ENCODE peak calls at places on chromosomes 5 and 9, in five cellular contexts. J, X, I, M and E are unnamed samples.
A peak's percentile ranks its signal among the peaks of the same experiment; 100 is the strongest.

GRCh38 chr5:40490464-40491083 is 189.1 kb upstream of the PTGER4 start:
- DNase-seq in M (no peak), J (peak; percentile 12), X (no peak), I (no peak), E (no peak)

GRCh38 chr9:19336166-19336565 is 43.9 kb downstream of the RPS6 start:
- DNase-seq in M (no peak), X (no peak), J (no peak), I (no peak), E (no peak)

GRCh38 chr9:9625248-9625647 is 987.6 kb downstream of the PTPRD start:
- DNase-seq in X (no peak), M (no peak), I (no peak), J (no peak), E (no peak)

GRCh38 chr5:5188377-5189020 is 48.4 kb downstream of the ADAMTS16 start:
- DNase-seq in J (no peak), M (no peak), I (no peak), X (no peak), E (no peak)

GRCh38 chr9:80208662-80209061 is 636.9 kb downstream of the TLE4 start:
- DNase-seq in J (no peak), I (no peak), M (no peak), X (no peak), E (no peak)

GRCh38 chr9:365451-365850 is 150.8 kb downstream of the DOCK8 start:
- DNase-seq in I (no peak), J (no peak), X (no peak), M (no peak), E (no peak)

GRCh38 chr5:156498226-156498965 is 171.4 kb downstream of the SGCD start:
- DNase-seq in J (no peak), X (no peak), I (no peak), M (no peak), E (no peak)

GRCh38 chr9:125843646-125844045 is 96.5 kb downstream of the PBX3 start:
- DNase-seq in M (no peak), J (peak; percentile 64), I (no peak), X (no peak), E (peak; percentile 34)

GRCh38 chr9:18847576-18848275 is 185.3 kb downstream of the SAXO1 start:
- DNase-seq in I (no peak), J (no peak), X (no peak), M (no peak), E (no peak)

GRCh38 chr5:177489119-177489716 is 8.2 kb downstream of the PDLIM7 start:
- DNase-seq in X (no peak), M (no peak), I (peak; percentile 80), J (no peak), E (no peak)

GRCh38 chr9:37705787-37706186 is 47.8 kb upstream of the TRMT10B start:
- DNase-seq in I (no peak), J (no peak), X (no peak), M (no peak), E (no peak)

GRCh38 chr9:117734523-117735314 is 30.5 kb downstream of the TLR4 start:
- DNase-seq in I (no peak), X (peak; percentile 72), J (peak; percentile 64), M (no peak), E (peak; percentile 9)

GRCh38 chr5:144391044-144391443 is 220.4 kb downstream of the KCTD16 start:
- DNase-seq in I (no peak), M (no peak), J (no peak), X (no peak), E (no peak)

GRCh38 chr5:144394036-144394435 is 223.4 kb downstream of the KCTD16 start:
- DNase-seq in M (no peak), I (no peak), X (no peak), J (no peak), E (no peak)

GRCh38 chr5:144385597-144385996 is 214.9 kb downstream of the KCTD16 start:
- DNase-seq in M (no peak), X (no peak), I (no peak), J (no peak), E (no peak)

GRCh38 chr5:144386315-144386714 is 215.6 kb downstream of the KCTD16 start:
- DNase-seq in X (no peak), M (no peak), J (no peak), I (no peak), E (no peak)

GRCh38 chr5:144390133-144390532 is 219.5 kb downstream of the KCTD16 start:
- DNase-seq in I (peak; percentile 64), J (no peak), M (no peak), X (no peak), E (no peak)
- TF ChIP-seq CTCF in I (peak; percentile 74), J (peak; percentile 46), M (no peak), X (peak; percentile 30), E (peak; percentile 21)

DNA sequence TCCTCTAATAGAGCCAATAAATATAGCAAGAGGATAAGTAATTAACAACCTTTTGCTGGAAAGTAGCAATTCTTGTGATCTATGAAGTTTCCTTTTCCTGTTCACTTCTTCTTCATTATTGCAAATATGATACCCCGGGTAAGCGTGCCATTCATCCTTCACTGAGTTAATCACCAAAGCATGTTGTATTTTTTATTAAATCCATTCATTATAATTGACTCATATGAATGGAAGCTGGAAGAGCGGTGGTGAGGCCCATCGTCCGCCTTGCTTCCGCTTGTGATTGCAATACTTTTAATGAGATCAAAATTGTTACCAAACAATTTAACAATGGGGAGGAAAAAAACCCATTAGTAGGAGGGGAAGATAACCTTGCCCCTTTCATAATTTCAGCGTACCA is 39.2 kb downstream of the TTLL11 start:
- DNase-seq in X (peak; percentile 31), M (no peak), I (no peak), J (peak; percentile 80), E (peak; percentile 52)
- H3K4me3 ChIP-seq in X (no peak overlapping the region), M (no peak overlapping the region), I (no peak overlapping the region), J (no peak overlapping the region), E (no peak overlapping the region)

DNA sequence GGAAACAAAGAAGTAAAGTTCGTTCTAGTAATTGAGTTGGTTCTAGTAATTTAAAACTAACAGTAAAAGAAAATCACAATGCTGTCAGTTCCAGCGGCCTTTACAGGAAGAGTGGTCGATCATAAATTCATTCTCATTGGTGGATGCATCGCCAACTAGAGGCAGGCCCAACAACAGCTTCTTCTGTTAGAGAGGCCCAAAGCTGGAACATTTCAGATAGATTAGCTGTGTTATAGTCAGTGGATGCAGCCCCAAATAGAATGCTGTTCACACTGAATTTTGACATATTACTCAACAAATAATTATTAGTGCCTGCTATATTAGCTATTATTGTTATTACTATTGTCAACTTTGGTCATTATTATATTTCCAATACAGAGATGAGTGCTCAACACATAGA is 80.8 kb downstream of the ARRDC3 start:
- DNase-seq in J (no peak), I (no peak), M (no peak), X (no peak), E (no peak)
- TF ChIP-seq CTCF in J (peak; percentile 9), I (peak; percentile 55), M (no peak), X (no peak), E (peak; percentile 10)

GRCh38 chr9:22117511-22118388 is 108.6 kb upstream of the CDKN2B start:
- DNase-seq in I (peak; percentile 83), J (peak; percentile 90), X (no peak), M (no peak), E (peak; percentile 79)
- H3K4me3 ChIP-seq in I (no peak overlapping the region), J (no peak overlapping the region), X (no peak overlapping the region), M (no peak overlapping the region), E (no peak overlapping the region)

GRCh38 chr9:32350682-32351081 is 33.8 kb upstream of the ACO1 start:
- DNase-seq in I (no peak), J (peak; percentile 17), X (no peak), M (no peak), E (peak; percentile 28)
- TF ChIP-seq CTCF in I (peak; percentile 64), J (peak; percentile 6), X (no peak), M (peak; percentile 14), E (peak; percentile 26)

GRCh38 chr5:95958308-95959014 is 3.2 kb downstream of the ELL2 start:
- DNase-seq in I (no peak), X (no peak), M (no peak), J (peak; percentile 54), E (peak; percentile 56)

GRCh38 chr5:95959051-95959963 is 2.3 kb downstream of the ELL2 start:
- DNase-seq in J (peak; percentile 34), X (no peak), M (no peak), I (peak; percentile 78), E (peak; percentile 49)

GRCh38 chr5:95956900-95957293 is 4.8 kb downstream of the ELL2 start:
- DNase-seq in M (no peak), J (no peak), X (no peak), I (no peak), E (no peak)

GRCh38 chr5:95955996-95956899 is 5.4 kb downstream of the ELL2 start:
- DNase-seq in I (no peak), X (no peak), J (peak; percentile 66), M (peak; percentile 24), E (peak; percentile 57)

DNA sequence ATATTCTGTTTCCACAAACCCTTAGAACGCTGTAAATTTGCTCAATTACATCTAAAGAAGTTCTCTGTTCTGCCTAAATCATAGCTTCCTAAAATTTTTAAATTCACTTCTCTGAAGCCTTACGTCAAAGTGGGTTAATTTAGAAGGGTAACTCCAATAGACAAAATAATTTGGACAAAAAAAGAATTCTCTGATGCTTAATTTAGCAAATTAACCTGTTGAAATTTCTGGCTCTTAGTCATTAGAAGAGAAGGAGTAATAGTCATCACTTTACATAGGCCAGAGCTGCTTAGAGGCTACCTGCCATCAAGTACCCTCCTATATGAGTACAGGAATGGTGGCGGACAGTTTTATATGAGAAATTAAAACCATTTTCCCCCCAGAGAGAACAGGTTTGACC is 3.8 kb downstream of the ELL2 start:
- DNase-seq in M (no peak), X (no peak), I (no peak), J (no peak), E (no peak)
- H3K4me3 ChIP-seq in M (no peak overlapping the region), X (peak overlapping the region; percentile 73), I (peak overlapping the region; percentile 96), J (peak overlapping the region; percentile 93), E (no peak overlapping the region)